ENCODE peak calls at places on chromosome 2, in four cellular contexts. L is amniotic stem cell, E is anterior cingulate cortex, V is foreskin fibroblast. K is an unnamed sample.

GRCh38 chr2:24176326-24176725 is 1.5 kb downstream of the FAM228A start:
- DNase-seq in L (no peak), E (no peak), V (no peak), K (no peak)

GRCh38 chr2:234544659-234545611 is 48.1 kb upstream of the ARL4C start:
- DNase-seq in L (no peak), E (peak; percentile 60), V (peak; percentile 78), K (peak; percentile 60)

GRCh38 chr2:24517247-24517646 is 26.2 kb downstream of the NCOA1 start:
- DNase-seq in L (no peak), E (no peak), V (no peak), K (no peak)

GRCh38 chr2:38116762-38117161 is 40.8 kb upstream of the CYP1B1 start:
- DNase-seq in L (peak; percentile 73), E (no peak), V (peak; percentile 89), K (no peak)

GRCh38 chr2:106054880-106055655 is 139.0 kb downstream of the UXS1 start:
- DNase-seq in L (no peak), E (no peak), V (no peak), K (no peak)

GRCh38 chr2:200795044-200795443 is 16.7 kb upstream of the BZW1 start:
- DNase-seq in L (no peak), E (no peak), V (peak; percentile 71), K (no peak)

GRCh38 chr2:108593547-108594098 is 59.4 kb downstream of the LIMS1 start:
- DNase-seq in L (peak; percentile 48), E (no peak), V (peak; percentile 81), K (no peak)

GRCh38 chr2:58535994-58536393 is 294.9 kb upstream of the FANCL start:
- DNase-seq in L (no peak), E (no peak), V (no peak), K (no peak)

GRCh38 chr2:84477886-84478285 is 18.8 kb upstream of the SUCLG1 start:
- DNase-seq in L (no peak), E (no peak), V (no peak), K (no peak)